ENCODE peak calls at places on chromosomes 16 and 17, in six cellular contexts. V is HL-60, Q is H1, N is K562, D is GM12878, C is HepG2. E is an unnamed sample.

GRCh38 chr16:86517652-86518258 is 7.4 kb downstream of the FOXF1 start:
- DNase-seq in V (no peak), Q (peak; percentile 82), N (peak; percentile 63), D (no peak), C (peak; percentile 47), E (peak; percentile 81)

GRCh38 chr17:75721463-75722011 is 278 bp downstream of the ITGB4 start:
- DNase-seq in V (no peak), Q (peak; percentile 54), N (no peak), D (no peak), C (no peak), E (peak; percentile 89)

GRCh38 chr16:74577882-74578366 is 29.0 kb downstream of the GLG1 start:
- DNase-seq in V (no peak), Q (no peak), N (no peak), D (peak; percentile 57), C (no peak), E (no peak)

GRCh38 chr16:62256406-62256805 is 220.2 kb upstream of the CDH8 start:
- DNase-seq in V (no peak), Q (no peak), N (no peak), D (no peak), C (no peak), E (peak; percentile 7)

GRCh38 chr17:10843806-10844205 is 5.9 kb upstream of the PIRT start:
- DNase-seq in V (no peak), Q (peak; percentile 57), N (no peak), D (no peak), C (no peak), E (peak; percentile 12)

GRCh38 chr17:30415491-30415890 is 36.8 kb downstream of the CPD start:
- DNase-seq in V (no peak), Q (no peak), N (no peak), D (no peak), C (no peak), E (no peak)

GRCh38 chr17:79192503-79193500 is 118.2 kb downstream of the ENGASE start:
- DNase-seq in V (no peak), Q (peak; percentile 91), N (peak; percentile 66), D (no peak), C (no peak), E (no peak)

GRCh38 chr16:27903046-27903655 is 160.4 kb downstream of the GSG1L start:
- DNase-seq in V (no peak), Q (no peak), N (no peak), D (no peak), C (no peak), E (no peak)

GRCh38 chr16:47448830-47449575 is 11.9 kb downstream of the ITFG1 start:
- DNase-seq in V (no peak), Q (no peak), N (peak; percentile 50), D (no peak), C (no peak), E (no peak)

GRCh38 chr17:65609749-65610148 is 48.3 kb upstream of the AXIN2 start:
- DNase-seq in V (no peak), Q (no peak), N (no peak), D (no peak), C (no peak), E (no peak)

GRCh38 chr17:78724544-78724943 is 57.5 kb downstream of the CYTH1 start:
- DNase-seq in V (no peak), Q (no peak), N (no peak), D (no peak), C (no peak), E (peak; percentile 81)

GRCh38 chr16:67649494-67649931 is 4.6 kb downstream of the CARMIL2 start:
- DNase-seq in V (no peak), Q (peak; percentile 88), N (peak; percentile 57), D (no peak), C (no peak), E (peak; percentile 60)

GRCh38 chr17:301681-302299 is 50.8 kb downstream of the RPH3AL start:
- DNase-seq in V (no peak), Q (no peak), N (no peak), D (no peak), C (no peak), E (no peak)

GRCh38 chr16:546909-547770 is 13.1 kb upstream of the PRR35 start:
- DNase-seq in V (peak; percentile 95), Q (peak; percentile 83), N (peak; percentile 59), D (no peak), C (no peak), E (peak; percentile 69)

GRCh38 chr17:73293480-73293911 is 18.3 kb downstream of the CDC42EP4 start:
- DNase-seq in V (no peak), Q (no peak), N (no peak), D (no peak), C (no peak), E (peak; percentile 22)

GRCh38 chr17:65685110-65685509 is 123.7 kb upstream of the AXIN2 start:
- DNase-seq in V (no peak), Q (no peak), N (no peak), D (no peak), C (no peak), E (no peak)

GRCh38 chr17:82113422-82113821 is 15.4 kb upstream of the FASN start:
- DNase-seq in V (no peak), Q (no peak), N (no peak), D (no peak), C (no peak), E (no peak)

GRCh38 chr17:33935822-33936221 is 319.3 kb upstream of the CCL2 start:
- DNase-seq in V (no peak), Q (no peak), N (no peak), D (no peak), C (no peak), E (no peak)

GRCh38 chr16:74034862-74035261 is 261.8 kb upstream of the PSMD7 start:
- DNase-seq in V (no peak), Q (no peak), N (peak; percentile 9), D (no peak), C (peak; percentile 27), E (peak; percentile 57)

GRCh38 chr17:30559656-30560055 is 82.4 kb downstream of the GOSR1 start:
- DNase-seq in V (no peak), Q (peak; percentile 39), N (no peak), D (no peak), C (no peak), E (no peak)

GRCh38 chr16:87560428-87561199 is 41.7 kb upstream of the JPH3 start:
- DNase-seq in V (no peak), Q (peak; percentile 91), N (peak; percentile 98), D (no peak), C (no peak), E (peak; percentile 85)

GRCh38 chr17:64941761-64942160 is 22.5 kb upstream of the LRRC37A3 start:
- DNase-seq in V (no peak), Q (no peak), N (no peak), D (no peak), C (no peak), E (no peak)

GRCh38 chr16:85916141-85916890 is 17.4 kb downstream of the IRF8 start:
- DNase-seq in V (no peak), Q (no peak), N (no peak), D (no peak), C (peak; percentile 62), E (no peak)

GRCh38 chr17:61353615-61354014 is 46.0 kb upstream of the TBX2 start:
- DNase-seq in V (no peak), Q (no peak), N (no peak), D (no peak), C (no peak), E (no peak)

GRCh38 chr17:2025622-2026309 is 632 bp upstream of the RTN4RL1 start:
- DNase-seq in V (no peak), Q (peak; percentile 70), N (peak; percentile 52), D (no peak), C (peak; percentile 60), E (peak; percentile 93)

GRCh38 chr16:14289692-14290340 is 218.7 kb downstream of the MRTFB start:
- DNase-seq in V (no peak), Q (peak; percentile 69), N (peak; percentile 70), D (no peak), C (peak; percentile 66), E (peak; percentile 54)

GRCh38 chr17:76154935-76155845 is 14.1 kb upstream of the FOXJ1 start:
- DNase-seq in V (no peak), Q (no peak), N (no peak), D (no peak), C (no peak), E (no peak)

DNA sequence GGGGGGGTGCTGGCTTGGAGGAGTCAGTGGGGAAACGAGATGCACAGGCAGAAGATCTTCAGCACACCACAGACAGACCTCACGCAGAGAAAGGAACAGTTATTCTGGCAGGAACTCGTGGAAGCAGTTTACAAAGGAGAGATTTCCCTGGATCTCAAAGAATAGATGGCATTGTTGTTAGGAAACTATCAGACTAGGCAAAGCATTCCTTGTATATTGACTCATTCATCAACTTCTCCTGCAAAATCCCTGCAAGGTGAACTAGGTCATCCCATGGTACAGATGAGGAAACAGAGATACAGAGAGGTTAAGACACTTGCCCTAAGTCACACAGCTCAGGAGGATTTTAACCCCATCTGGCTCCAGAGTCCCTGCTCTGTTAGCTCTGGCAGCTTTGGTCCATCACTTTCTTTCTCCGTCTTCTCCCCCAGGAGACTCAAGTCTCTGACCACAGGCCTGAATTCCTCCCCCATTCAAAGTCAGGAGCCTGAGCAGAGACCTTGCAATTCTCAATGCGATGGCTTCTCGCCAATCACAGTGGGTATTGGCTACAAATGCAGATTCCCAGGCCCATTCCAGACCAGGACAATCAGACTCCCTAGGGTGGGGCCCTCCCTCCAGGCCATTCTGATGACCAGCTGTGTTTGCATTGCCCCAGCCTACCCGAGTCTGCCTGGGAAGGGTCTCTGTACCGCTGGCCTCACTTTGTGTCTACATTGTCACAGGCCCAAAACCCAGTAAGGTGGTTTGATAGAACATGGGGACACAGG is 56.4 kb downstream of the LITAF start:
- DNase-seq in V (no peak), Q (no peak), N (no peak), D (no peak), C (peak; percentile 27), E (no peak)
- TF ChIP-seq GABPA in V (no peak), Q (no peak), N (no peak), D (no peak), C (no peak), E (no peak)

GRCh38 chr17:58710948-58711552 is 18.6 kb downstream of the RAD51C start:
- DNase-seq in V (peak; percentile 14), Q (peak; percentile 54), N (peak; percentile 23), D (no peak), C (peak; percentile 56), E (peak; percentile 49)
- TF ChIP-seq GABPA in V (no peak), Q (no peak), N (no peak), D (no peak), C (no peak), E (no peak)

GRCh38 chr17:8221663-8222379 is 11.4 kb upstream of the AURKB start:
- DNase-seq in V (peak; percentile 35), Q (peak; percentile 98), N (peak; percentile 17), D (peak; percentile 96), C (no peak), E (peak; percentile 60)
- TF ChIP-seq GABPA in V (no peak), Q (no peak), N (no peak), D (peak; percentile 58), C (no peak), E (no peak)

GRCh38 chr17:57530026-57530425 is 215.1 kb downstream of the CCDC182 start:
- DNase-seq in V (no peak), Q (no peak), N (no peak), D (no peak), C (no peak), E (no peak)

GRCh38 chr17:57531648-57532486 is 213.2 kb downstream of the CCDC182 start:
- DNase-seq in V (no peak), Q (no peak), N (peak; percentile 34), D (no peak), C (peak; percentile 78), E (peak; percentile 74)

GRCh38 chr17:57532556-57532955 is 212.5 kb downstream of the CCDC182 start:
- DNase-seq in V (no peak), Q (no peak), N (peak; percentile 27), D (no peak), C (no peak), E (no peak)

GRCh38 chr17:57531078-57531477 is 214.0 kb downstream of the CCDC182 start:
- DNase-seq in V (no peak), Q (no peak), N (no peak), D (no peak), C (no peak), E (no peak)

GRCh38 chr17:57530508-57530907 is 214.6 kb downstream of the CCDC182 start:
- DNase-seq in V (no peak), Q (no peak), N (no peak), D (no peak), C (no peak), E (no peak)
- TF ChIP-seq GABPA in V (no peak), Q (no peak), N (no peak), D (no peak), C (no peak), E (no peak)